ENCODE peak calls at places on chromosome 5, in ten cellular contexts. J is Peyer's patch; T is PC-3; B is IMR-90; C is HCT116; N is CD4-positive, CD25-positive, alpha-beta regulatory T cell; G is A549; Q is upper lobe of right lung; X is heart left ventricle; V is CD8-positive, alpha-beta T cell. L is an unnamed sample.
A peak's percentile ranks its signal among the peaks of the same experiment; 100 is the strongest.

GRCh38 chr5:137075163-137075970 is 423.8 kb downstream of the SPOCK1 start:
- DNase-seq in J (peak; percentile 59), T (peak; percentile 84), B (peak; percentile 9), C (peak; percentile 69), N (peak; percentile 4), G (peak; percentile 77), Q (peak; percentile 83), X (peak; percentile 66), V (no peak), L (no peak)

GRCh38 chr5:177366528-177367322 is 9.0 kb downstream of the RGS14 start:
- DNase-seq in J (peak; percentile 90), T (no peak), B (peak; percentile 68), C (no peak), N (no peak), G (no peak), Q (peak; percentile 93), X (peak; percentile 91), V (no peak), L (peak; percentile 87)

GRCh38 chr5:66769839-66770617 is 173.8 kb downstream of the MAST4 start:
- DNase-seq in J (no peak), T (no peak), B (no peak), C (no peak), N (no peak), G (peak; percentile 2), Q (no peak), X (no peak), V (no peak), L (no peak)

GRCh38 chr5:38672059-38672791 is 115.8 kb upstream of the LIFR start:
- DNase-seq in J (no peak), T (peak; percentile 89), B (peak; percentile 56), C (no peak), N (no peak), G (peak; percentile 85), Q (no peak), X (no peak), V (no peak), L (no peak)

GRCh38 chr5:72178910-72179815 is 71.9 kb downstream of the MAP1B start:
- DNase-seq in J (peak; percentile 52), T (peak; percentile 88), B (peak; percentile 91), C (peak; percentile 28), N (no peak), G (peak; percentile 52), Q (no peak), X (peak; percentile 68), V (no peak), L (peak; percentile 87)

GRCh38 chr5:98763001-98763630 is 10.3 kb upstream of the RGMB start:
- DNase-seq in J (no peak), T (peak; percentile 63), B (peak; percentile 93), C (no peak), N (no peak), G (no peak), Q (no peak), X (no peak), V (no peak), L (no peak)

GRCh38 chr5:84218546-84218945 is 166.1 kb downstream of the EDIL3 start:
- DNase-seq in J (no peak), T (peak; percentile 4), B (peak; percentile 13), C (no peak), N (no peak), G (no peak), Q (no peak), X (no peak), V (peak; percentile 13), L (no peak)

GRCh38 chr5:65338606-65339151 is 143.0 kb downstream of the ADAMTS6 start:
- DNase-seq in J (no peak), T (no peak), B (peak; percentile 43), C (no peak), N (no peak), G (no peak), Q (no peak), X (peak; percentile 39), V (no peak), L (no peak)

DNA sequence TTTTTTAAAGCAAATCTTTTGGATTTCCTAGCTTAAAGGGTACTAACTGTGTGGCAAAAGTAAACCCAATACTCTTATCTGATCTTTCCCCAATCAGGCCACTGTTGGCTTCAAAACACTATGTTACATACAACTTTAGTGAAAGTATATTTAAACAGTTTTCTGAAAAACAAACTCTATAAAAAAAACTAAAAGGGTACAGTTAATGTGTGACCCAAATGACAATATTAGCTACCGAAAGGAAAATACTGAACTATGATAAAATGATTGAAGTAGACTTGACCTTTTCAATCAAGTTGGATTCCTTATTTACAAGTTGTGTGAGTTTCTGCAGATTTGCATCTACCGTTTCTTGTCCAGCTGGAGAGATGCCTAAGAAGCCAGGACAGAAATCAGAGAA is 5.8 kb downstream of the MTX3 start:
- DNase-seq in J (no peak), T (no peak), B (no peak), C (no peak), N (no peak), G (no peak), Q (no peak), X (no peak), V (no peak), L (no peak)
- H3K27ac ChIP-seq in J (no peak overlapping the region), T (no peak overlapping the region), B (no peak overlapping the region), C (no peak overlapping the region), N (no peak overlapping the region), G (no peak overlapping the region), Q (no peak overlapping the region), X (no peak overlapping the region), V (no peak overlapping the region), L (no peak overlapping the region)

GRCh38 chr5:73943375-73943774 is 317.4 kb downstream of the ARHGEF28 start:
- DNase-seq in J (no peak), T (no peak), B (no peak), C (no peak), N (no peak), G (no peak), Q (no peak), X (no peak), V (no peak), L (no peak)
- H3K4me1 ChIP-seq in J (no peaks in the 10 kb centered on the region), T (peaks cover 12% of the 10 kb centered on the region), B (peaks cover 10% of the 10 kb centered on the region), C (peaks cover 12% of the 10 kb centered on the region), N (no peaks in the 10 kb centered on the region), G (peaks cover 10% of the 10 kb centered on the region), Q (no peaks in the 10 kb centered on the region), X (peaks cover 6% of the 10 kb centered on the region), V (no peaks in the 10 kb centered on the region), L (no peaks in the 10 kb centered on the region)

GRCh38 chr5:167937628-167938000 is 353.8 kb upstream of the WWC1 start:
- DNase-seq in J (no peak), T (no peak), B (no peak), C (no peak), N (no peak), G (no peak), Q (no peak), X (no peak), V (no peak), L (no peak)

GRCh38 chr5:167939686-167940085 is 351.8 kb upstream of the WWC1 start:
- DNase-seq in J (no peak), T (no peak), B (no peak), C (no peak), N (no peak), G (no peak), Q (no peak), X (no peak), V (no peak), L (no peak)

GRCh38 chr5:167936944-167937627 is 354.4 kb upstream of the WWC1 start:
- DNase-seq in J (no peak), T (no peak), B (no peak), C (no peak), N (no peak), G (no peak), Q (no peak), X (no peak), V (no peak), L (no peak)

GRCh38 chr5:167934561-167934971 is 356.9 kb upstream of the WWC1 start:
- DNase-seq in J (no peak), T (no peak), B (no peak), C (no peak), N (no peak), G (no peak), Q (no peak), X (peak; percentile 83), V (no peak), L (no peak)
- H3K4me3 ChIP-seq in J (no peak overlapping the region), T (no peak overlapping the region), B (no peak overlapping the region), C (no peak overlapping the region), N (no peak overlapping the region), G (peak overlapping the region; percentile 7), Q (no peak overlapping the region), X (peak overlapping the region; percentile 51), V (no peak overlapping the region), L (peak overlapping the region; percentile 7)

DNA sequence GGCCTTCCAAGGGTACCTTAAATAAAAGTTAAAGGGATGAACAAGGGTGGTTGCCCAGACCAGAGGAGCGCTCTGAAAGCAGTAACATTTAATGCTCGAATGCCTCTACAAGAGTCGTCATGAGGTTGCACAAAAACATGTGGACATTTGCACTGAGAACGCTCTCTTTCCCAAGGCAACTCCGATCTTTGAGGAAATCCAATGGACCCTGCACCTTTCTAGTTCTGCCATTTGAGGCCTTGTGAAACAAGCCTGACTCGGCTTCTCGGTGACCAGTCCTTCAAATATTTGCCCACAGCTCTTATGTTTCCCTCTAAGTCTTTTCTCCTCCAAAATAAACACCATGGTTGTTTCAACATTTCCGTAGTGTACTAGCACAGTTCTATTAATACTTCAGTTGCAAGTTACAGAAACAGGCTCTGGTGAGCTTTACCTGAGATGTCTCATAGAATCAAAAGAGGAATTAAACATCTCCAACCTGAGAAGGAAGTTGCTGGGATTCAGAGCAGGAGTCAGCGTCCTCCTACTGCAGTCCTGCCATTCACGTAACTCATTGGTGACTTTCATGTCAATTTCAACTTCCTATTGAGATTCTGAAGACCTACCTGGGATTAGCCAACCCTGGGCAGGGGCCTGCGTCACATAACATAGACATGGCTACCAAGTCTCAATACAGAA is 168.8 kb upstream of the RAI14 start:
- DNase-seq in J (no peak), T (peak; percentile 94), B (peak; percentile 97), C (no peak), N (no peak), G (peak; percentile 72), Q (no peak), X (no peak), V (no peak), L (no peak)
- H3K27ac ChIP-seq in J (no peak overlapping the region), T (peak overlapping the region; percentile 90), B (peak overlapping the region; percentile 70), C (no peak overlapping the region), N (no peak overlapping the region), G (peak overlapping the region; percentile 62), Q (peak overlapping the region; percentile 69), X (no peak overlapping the region), V (no peak overlapping the region), L (peak overlapping the region; percentile 46)

L was measured in right atrium auricular region.